ENCODE peak calls at places on chromosomes 4 and X, in five cellular contexts. N is transverse colon, V is left ventricle myocardium inferior, I is cardiac muscle cell, T is IMR-90. B is an unnamed sample.

GRCh38 chr4:45646885-45647598 is 476.8 kb downstream of the GABRG1 start:
- DNase-seq in N (no peak), V (no peak), I (no peak), T (no peak), B (no peak)

GRCh38 chr4:185811509-185812364 is at the start of gene SORBS2:
- DNase-seq in N (peak; percentile 74), V (no peak), I (peak; percentile 74), T (peak; percentile 25), B (peak; percentile 58)

GRCh38 chr4:155973639-155974475 is 20.2 kb upstream of the CTSO start:
- DNase-seq in N (no peak), V (no peak), I (peak; percentile 39), T (peak; percentile 37), B (no peak)

GRCh38 chrX:39859991-39860861 is 237.5 kb downstream of the BCOR start:
- DNase-seq in N (peak; percentile 41), V (no peak), I (peak; percentile 78), T (peak; percentile 91), B (peak; percentile 41)

GRCh38 chr4:184906480-184907097 is 80.8 kb upstream of the ACSL1 start:
- DNase-seq in N (no peak), V (no peak), I (no peak), T (no peak), B (no peak)

GRCh38 chr4:114547340-114548134 is 51.1 kb upstream of the UGT8 start:
- DNase-seq in N (no peak), V (no peak), I (no peak), T (no peak), B (no peak)

GRCh38 chrX:128020701-128021100 is 31.5 kb downstream of the ACTRT1 start:
- DNase-seq in N (no peak), V (no peak), I (peak; percentile 0), T (peak; percentile 1), B (no peak)

GRCh38 chrX:70452143-70452733 is 7.6 kb downstream of the DLG3 start:
- DNase-seq in N (peak; percentile 68), V (peak; percentile 37), I (peak; percentile 58), T (peak; percentile 17), B (peak; percentile 88)

GRCh38 chrX:4091046-4091760 is 377.8 kb upstream of the PRKX start:
- DNase-seq in N (no peak), V (no peak), I (no peak), T (no peak), B (no peak)

GRCh38 chr4:95606739-95607138 is 58.0 kb upstream of the UNC5C start:
- DNase-seq in N (no peak), V (no peak), I (no peak), T (no peak), B (no peak)

GRCh38 chr4:155809835-155810234 is 51.0 kb downstream of the GUCY1B1 start:
- DNase-seq in N (no peak), V (no peak), I (peak; percentile 92), T (peak; percentile 92), B (peak; percentile 98)

GRCh38 chr4:52369649-52370048 is 289.5 kb downstream of the USP46 start:
- DNase-seq in N (no peak), V (no peak), I (no peak), T (no peak), B (peak; percentile 70)

GRCh38 chrX:9534686-9535085 is 69.8 kb downstream of the TBL1X start:
- DNase-seq in N (no peak), V (no peak), I (peak; percentile 74), T (peak; percentile 19), B (no peak)

GRCh38 chr4:94962484-94962883 is 204.7 kb downstream of the BMPR1B start:
- DNase-seq in N (no peak), V (no peak), I (no peak), T (no peak), B (no peak)

GRCh38 chr4:112704991-112705845 is 68.3 kb downstream of the LARP7 start:
- DNase-seq in N (peak; percentile 13), V (peak; percentile 50), I (peak; percentile 67), T (peak; percentile 58), B (no peak)

GRCh38 chrX:130079824-130080406 is 30.4 kb downstream of the ELF4 start:
- DNase-seq in N (peak; percentile 67), V (no peak), I (peak; percentile 84), T (peak; percentile 75), B (peak; percentile 88)

GRCh38 chr4:105146286-105147219 is at the start of gene TET2:
- DNase-seq in N (peak; percentile 78), V (peak; percentile 84), I (peak; percentile 91), T (peak; percentile 87), B (peak; percentile 93)

GRCh38 chr4:168631241-168632151 is 134.6 kb downstream of the PALLD start:
- DNase-seq in N (peak; percentile 60), V (peak; percentile 67), I (peak; percentile 77), T (peak; percentile 55), B (no peak)

GRCh38 chrX:110219920-110220319 is 98.0 kb downstream of the AMMECR1 start:
- DNase-seq in N (no peak), V (no peak), I (peak; percentile 45), T (peak; percentile 69), B (no peak)

GRCh38 chr4:76626686-76627465 is 191.8 kb downstream of the SHROOM3 start:
- DNase-seq in N (no peak), V (no peak), I (peak; percentile 44), T (peak; percentile 13), B (no peak)

GRCh38 chr4:185761352-185762235 is 50.4 kb downstream of the SORBS2 start:
- DNase-seq in N (no peak), V (no peak), I (peak; percentile 55), T (no peak), B (no peak)

GRCh38 chr4:2865381-2865780 is 21.7 kb downstream of the ADD1 start:
- DNase-seq in N (no peak), V (no peak), I (no peak), T (no peak), B (no peak)

GRCh38 chr4:2866891-2867290 is 23.2 kb downstream of the ADD1 start:
- DNase-seq in N (no peak), V (no peak), I (no peak), T (peak; percentile 39), B (no peak)

GRCh38 chr4:2867758-2868491 is 24.3 kb downstream of the ADD1 start:
- DNase-seq in N (no peak), V (peak; percentile 33), I (peak; percentile 63), T (peak; percentile 47), B (no peak)

GRCh38 chr4:2868840-2869487 is 25.3 kb downstream of the ADD1 start:
- DNase-seq in N (no peak), V (no peak), I (no peak), T (no peak), B (no peak)

GRCh38 chr4:2866160-2866861 is 22.7 kb downstream of the ADD1 start:
- DNase-seq in N (no peak), V (no peak), I (no peak), T (no peak), B (no peak)
- H3K4me1 ChIP-seq in N (peaks cover 87% of the 10 kb centered on the region), V (peaks cover 100% of the 10 kb centered on the region), I (peaks cover 80% of the 10 kb centered on the region), T (peaks cover 36% of the 10 kb centered on the region), B (peaks cover 7% of the 10 kb centered on the region)

DNA sequence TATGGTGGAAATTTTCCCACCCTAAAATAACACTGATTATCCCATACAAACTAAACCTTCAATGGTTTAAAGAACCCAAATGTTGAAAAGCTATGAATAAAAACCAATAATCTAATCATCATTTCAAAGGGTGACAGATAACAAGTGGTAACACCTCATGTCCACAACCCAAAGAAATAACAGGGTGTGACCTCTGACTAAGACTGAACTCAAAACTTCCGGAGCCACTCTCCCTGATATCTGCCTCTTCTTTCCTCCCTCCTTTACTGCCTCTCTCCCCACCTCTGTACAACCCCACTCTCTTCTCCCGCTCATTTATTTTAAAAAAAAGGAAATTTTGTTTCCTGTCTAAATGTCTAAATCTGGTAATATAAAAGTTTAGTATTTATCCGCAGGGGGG is 11.5 kb downstream of the FBXW7 start:
- DNase-seq in N (no peak), V (no peak), I (no peak), T (no peak), B (no peak)
- H3K4me1 ChIP-seq in N (no peaks in the 10 kb centered on the region), V (peaks cover 14% of the 10 kb centered on the region), I (peaks cover 38% of the 10 kb centered on the region), T (no peaks in the 10 kb centered on the region), B (no peaks in the 10 kb centered on the region)

DNA sequence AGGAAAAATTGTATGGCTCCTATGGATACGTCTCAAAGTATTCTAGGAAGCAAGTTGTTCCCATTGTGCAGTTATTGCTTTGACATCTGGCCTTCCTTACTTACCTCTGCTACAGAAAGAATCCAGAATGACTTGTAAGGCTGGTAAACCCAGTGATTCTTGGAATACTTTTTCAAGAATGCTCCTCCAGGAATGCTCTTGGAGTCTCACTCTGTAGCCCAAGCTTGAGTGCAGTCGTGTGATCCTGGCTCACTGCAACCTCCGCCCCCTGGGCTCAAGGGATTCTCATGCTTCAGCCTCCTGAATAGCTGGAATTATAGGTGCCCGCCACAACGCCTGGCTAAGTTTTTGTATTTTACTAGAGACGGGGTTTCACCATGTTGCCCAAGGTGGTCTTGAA is 38.1 kb downstream of the GAB1 start:
- DNase-seq in N (no peak), V (no peak), I (no peak), T (no peak), B (no peak)
- H3K4me1 ChIP-seq in N (peaks cover 41% of the 10 kb centered on the region), V (peaks cover 88% of the 10 kb centered on the region), I (peaks cover 40% of the 10 kb centered on the region), T (peaks cover 8% of the 10 kb centered on the region), B (no peaks in the 10 kb centered on the region)

DNA sequence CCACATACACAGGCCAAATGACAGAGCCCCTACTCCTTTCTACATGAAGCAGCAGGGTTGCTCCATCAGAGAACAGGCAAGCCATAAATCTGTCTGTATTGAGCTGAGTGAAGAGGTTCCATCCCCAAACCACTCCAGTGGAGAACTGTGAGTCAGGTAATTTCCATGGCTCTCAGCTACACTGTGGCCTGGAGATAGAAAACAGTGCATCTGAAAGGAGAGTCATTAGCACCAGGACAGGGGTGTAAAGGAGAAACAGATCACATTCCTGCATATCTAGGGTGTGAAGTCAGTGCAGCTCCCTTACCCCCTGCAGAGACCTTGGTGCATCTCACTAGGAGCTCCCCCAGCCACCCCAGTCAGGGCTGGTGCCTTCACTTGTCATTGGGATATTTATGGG is 314.7 kb downstream of the CHIC1 start:
- DNase-seq in N (no peak), V (no peak), I (no peak), T (no peak), B (no peak)
- H3K4me1 ChIP-seq in N (no peaks in the 10 kb centered on the region), V (no peaks in the 10 kb centered on the region), I (no peaks in the 10 kb centered on the region), T (no peaks in the 10 kb centered on the region), B (no peaks in the 10 kb centered on the region)

GRCh38 chrX:31652651-31653050 is 580.8 kb upstream of the FTHL17 start:
- DNase-seq in N (no peak), V (no peak), I (no peak), T (no peak), B (no peak)
- H3K4me1 ChIP-seq in N (no peaks in the 10 kb centered on the region), V (no peaks in the 10 kb centered on the region), I (no peaks in the 10 kb centered on the region), T (no peaks in the 10 kb centered on the region), B (no peaks in the 10 kb centered on the region)